ENCODE peak calls at places on chromosomes 7 and 10, in ten cellular contexts. A is NCI-H774; Q is stimulated activated CD4-positive, alpha-beta T cell treated with anti-CD3 and anti-CD28 coated beads, Interleukin-2, amount 100 ng/mL, for 4 hours; O is M059J; I is GM12891; C is CD8-positive, alpha-beta memory T cell; H is RCC 7860; Y is CD8-positive, alpha-beta T cell; J is activated T-helper 2 cell treated with anti-CD3 and anti-CD28 coated beads, Interferon-gamma antibody, Interleukin-2, Interleukin-4, amounts not matched to agents 10 μg/mL and 5 μg/mL and 100 μg/mL, durations not matched to agents 14 hours and 24 hours and 36 hours; P is neural progenitor cell. V is an unnamed sample.

GRCh38 chr7:37084303-37084702 is 360.0 kb upstream of the AOAH start:
- DNase-seq in A (no peak), Q (no peak), O (no peak), I (no peak), C (no peak), H (no peak), Y (no peak), J (no peak), P (no peak), V (no peak)

GRCh38 chr7:69363131-69363530 is 235.1 kb upstream of the AUTS2 start:
- DNase-seq in A (no peak), Q (no peak), O (peak), I (no peak), C (no peak), H (peak), Y (no peak), J (no peak), P (no peak), V (no peak)

GRCh38 chr10:122468923-122469781 is 7.8 kb downstream of the HTRA1 start:
- DNase-seq in A (no peak), Q (no peak), O (peak), I (no peak), C (no peak), H (peak), Y (no peak), J (no peak), P (no peak), V (no peak)

GRCh38 chr7:30750574-30751256 is 1.2 kb upstream of the INMT start:
- DNase-seq in A (no peak), Q (no peak), O (peak), I (no peak), C (no peak), H (no peak), Y (no peak), J (no peak), P (no peak), V (no peak)

GRCh38 chr7:5557920-5558401 is 134.3 kb upstream of the TNRC18 start:
- DNase-seq in A (no peak), Q (no peak), O (no peak), I (peak), C (no peak), H (no peak), Y (no peak), J (no peak), P (no peak), V (peak)

GRCh38 chr10:119245272-119245671 is 37.9 kb downstream of the GRK5 start:
- DNase-seq in A (no peak), Q (no peak), O (no peak), I (no peak), C (no peak), H (no peak), Y (no peak), J (no peak), P (no peak), V (no peak)

GRCh38 chr7:128830231-128831177 is at the start of gene FLNC:
- DNase-seq in A (no peak), Q (peak), O (peak), I (no peak), C (peak), H (peak), Y (peak), J (no peak), P (peak), V (peak)

GRCh38 chr7:126716321-126716720 is 536.4 kb downstream of the GRM8 start:
- DNase-seq in A (no peak), Q (no peak), O (no peak), I (no peak), C (no peak), H (no peak), Y (no peak), J (no peak), P (no peak), V (no peak)

GRCh38 chr7:151968357-151968756 is 12.1 kb downstream of the GALNTL5 start:
- DNase-seq in A (no peak), Q (no peak), O (no peak), I (no peak), C (no peak), H (no peak), Y (no peak), J (no peak), P (no peak), V (no peak)

V was measured in activated effector memory CD4-positive, alpha-beta T cell treated with anti-CD3 and anti-CD28 coated beads, Interleukin-2, amount 50 U/mL, for 16 hours.